ENCODE peak calls at places on chromosomes 2 and 18, in five cellular contexts. H, R, P, C and E are unnamed samples.

GRCh38 chr2:68877079-68877772 is 6.0 kb upstream of the BMP10 start:
- DNase-seq in H (no peak), R (no peak), P (no peak), C (no peak), E (no peak)

GRCh38 chr2:88764141-88764849 is 72.8 kb downstream of the RPIA start:
- DNase-seq in H (no peak), R (no peak), P (no peak), C (no peak), E (no peak)

GRCh38 chr2:2619995-2620394 is 288.9 kb upstream of the MYT1L start:
- DNase-seq in H (no peak), R (no peak), P (no peak), C (no peak), E (no peak)

GRCh38 chr2:56681659-56682396 is 498.0 kb downstream of the CCDC85A start:
- DNase-seq in H (no peak), R (no peak), P (no peak), C (no peak), E (no peak)

GRCh38 chr2:240506406-240507059 is 51.3 kb downstream of the ANKMY1 start:
- DNase-seq in H (no peak), R (no peak), P (no peak), C (no peak), E (peak)

GRCh38 chr2:197273485-197273884 is 37.1 kb downstream of the ANKRD44 start:
- DNase-seq in H (no peak), R (peak), P (no peak), C (no peak), E (no peak)

GRCh38 chr2:27798948-27799645 is 27.6 kb downstream of the MRPL33 start:
- DNase-seq in H (peak), R (no peak), P (no peak), C (no peak), E (peak)

GRCh38 chr2:61282104-61282590 is 120.2 kb downstream of the C2orf74 start:
- DNase-seq in H (no peak), R (no peak), P (no peak), C (no peak), E (no peak)

GRCh38 chr2:71483246-71483645 is 29.9 kb downstream of the DYSF start:
- DNase-seq in H (no peak), R (no peak), P (no peak), C (no peak), E (no peak)

GRCh38 chr2:147910990-147911473 is 66.2 kb downstream of the ACVR2A start:
- DNase-seq in H (no peak), R (peak), P (peak), C (peak), E (no peak)

GRCh38 chr2:19538411-19538963 is 180.1 kb upstream of the OSR1 start:
- DNase-seq in H (peak), R (no peak), P (peak), C (no peak), E (no peak)

GRCh38 chr18:48018806-48019295 is 88.4 kb upstream of the SMAD2 start:
- DNase-seq in H (no peak), R (no peak), P (peak), C (no peak), E (no peak)

GRCh38 chr18:53838796-53839195 is 385.7 kb downstream of the MBD2 start:
- DNase-seq in H (no peak), R (no peak), P (no peak), C (no peak), E (no peak)

GRCh38 chr18:62963522-62963921 is 248.2 kb downstream of the PHLPP1 start:
- DNase-seq in H (no peak), R (peak), P (no peak), C (no peak), E (no peak)

GRCh38 chr2:134454426-134454825 is 200.6 kb downstream of the MGAT5 start:
- DNase-seq in H (no peak), R (no peak), P (no peak), C (no peak), E (no peak)

GRCh38 chr2:109257653-109258052 is 128.6 kb downstream of the SH3RF3 start:
- DNase-seq in H (no peak), R (no peak), P (no peak), C (no peak), E (no peak)

GRCh38 chr18:331231-331771 is 63.5 kb upstream of the THOC1 start:
- DNase-seq in H (no peak), R (no peak), P (no peak), C (no peak), E (no peak)

GRCh38 chr2:219249203-219249980 is 3.7 kb upstream of the TUBA4B start:
- DNase-seq in H (peak), R (peak), P (peak), C (peak), E (no peak)

GRCh38 chr2:205908491-205909193 is 177.3 kb downstream of the INO80D start:
- DNase-seq in H (no peak), R (no peak), P (no peak), C (no peak), E (no peak)

GRCh38 chr18:36496022-36496421 is 198.5 kb downstream of the FHOD3 start:
- DNase-seq in H (no peak), R (no peak), P (no peak), C (no peak), E (no peak)

GRCh38 chr2:229152784-229153183 is 118.3 kb downstream of the PID1 start:
- DNase-seq in H (no peak), R (no peak), P (no peak), C (no peak), E (no peak)

GRCh38 chr2:102703748-102704147 is 58.1 kb upstream of the TMEM182 start:
- DNase-seq in H (peak), R (peak), P (no peak), C (peak), E (no peak)

GRCh38 chr2:66346241-66346664 is 88.7 kb upstream of the MEIS1 start:
- DNase-seq in H (no peak), R (no peak), P (peak), C (no peak), E (no peak)

GRCh38 chr2:38301340-38301968 is 75.6 kb downstream of the ATL2 start:
- DNase-seq in H (no peak), R (no peak), P (no peak), C (no peak), E (no peak)

GRCh38 chr2:168454737-168455691 is 1.1 kb upstream of the CERS6 start:
- DNase-seq in H (no peak), R (no peak), P (no peak), C (no peak), E (no peak)

GRCh38 chr2:20361903-20362302 is 11.3 kb upstream of the PUM2 start:
- DNase-seq in H (no peak), R (no peak), P (no peak), C (no peak), E (no peak)

GRCh38 chr2:161416294-161416632 is at the start of gene TBR1:
- DNase-seq in H (no peak), R (no peak), P (no peak), C (no peak), E (no peak)

GRCh38 chr2:197982565-197982964 is 178.2 kb downstream of the PLCL1 start:
- DNase-seq in H (no peak), R (no peak), P (no peak), C (no peak), E (no peak)

GRCh38 chr2:160838100-160838499 is 322.1 kb upstream of the TANK start:
- DNase-seq in H (no peak), R (peak), P (no peak), C (no peak), E (no peak)

GRCh38 chr2:187461294-187462261 is 13.5 kb upstream of the CALCRL start:
- DNase-seq in H (no peak), R (no peak), P (no peak), C (peak), E (no peak)

GRCh38 chr18:35732652-35733051 is 151.1 kb downstream of the GALNT1 start:
- DNase-seq in H (no peak), R (no peak), P (no peak), C (no peak), E (no peak)

GRCh38 chr2:72583376-72583775 is 242.5 kb downstream of the EXOC6B start:
- DNase-seq in H (no peak), R (no peak), P (no peak), C (no peak), E (no peak)

GRCh38 chr2:236767951-236768350 is 198.3 kb downstream of the ACKR3 start:
- DNase-seq in H (no peak), R (no peak), P (no peak), C (no peak), E (no peak)

GRCh38 chr2:77487074-77487803 is 34.9 kb downstream of the LRRTM4 start:
- DNase-seq in H (no peak), R (no peak), P (no peak), C (no peak), E (no peak)

GRCh38 chr18:9082763-9083510 is 19.6 kb upstream of the NDUFV2 start:
- DNase-seq in H (no peak), R (no peak), P (no peak), C (no peak), E (no peak)

GRCh38 chr2:45992021-45992745 is 305.0 kb upstream of the EPAS1 start:
- DNase-seq in H (peak), R (peak), P (peak), C (no peak), E (no peak)

GRCh38 chr2:85974395-85974794 is 85.6 kb upstream of the ST3GAL5 start:
- DNase-seq in H (no peak), R (no peak), P (peak), C (no peak), E (peak)